ENCODE peak calls at places on chromosomes 4 and X, in eight cellular contexts. One of them, this sample, is unnamed.
A peak's percentile ranks its signal among the peaks of the same experiment; 100 is the strongest.

GRCh38 chr4:129327637-129328036 is 231.7 kb downstream of the C4orf33 start:
- DNase-seq in foreskin fibroblast: no peak
- DNase-seq in WERI-Rb-1: no peak
- DNase-seq in ovary: no peak
- DNase-seq in pancreas: no peak
- DNase-seq in stomach: no peak
- DNase-seq in sigmoid colon: no peak
- DNase-seq in lower lobe of right lung: no peak
- DNase-seq in this sample: no peak

GRCh38 chrX:50813843-50814661 is at the start of gene SHROOM4:
- DNase-seq in sigmoid colon: peak; percentile 67
- DNase-seq in stomach: peak; percentile 28
- DNase-seq in foreskin fibroblast: no peak
- DNase-seq in pancreas: no peak
- DNase-seq in ovary: peak; percentile 40
- DNase-seq in lower lobe of right lung: peak; percentile 66
- DNase-seq in WERI-Rb-1: no peak
- DNase-seq in this sample: no peak

GRCh38 chr4:174172274-174172673 is 111.2 kb downstream of the FBXO8 start:
- DNase-seq in WERI-Rb-1: no peak
- DNase-seq in pancreas: no peak
- DNase-seq in sigmoid colon: no peak
- DNase-seq in foreskin fibroblast: no peak
- DNase-seq in stomach: no peak
- DNase-seq in lower lobe of right lung: no peak
- DNase-seq in ovary: no peak
- DNase-seq in this sample: no peak

GRCh38 chrX:103310592-103311400 is at the start of gene BEX2:
- DNase-seq in stomach: peak; percentile 86
- DNase-seq in WERI-Rb-1: peak; percentile 78
- DNase-seq in foreskin fibroblast: no peak
- DNase-seq in lower lobe of right lung: peak; percentile 84
- DNase-seq in pancreas: peak; percentile 85
- DNase-seq in ovary: peak; percentile 87
- DNase-seq in sigmoid colon: peak; percentile 81
- DNase-seq in this sample: peak; percentile 27

GRCh38 chrX:39874202-39874816 is 223.4 kb downstream of the BCOR start:
- DNase-seq in foreskin fibroblast: no peak
- DNase-seq in lower lobe of right lung: no peak
- DNase-seq in ovary: no peak
- DNase-seq in sigmoid colon: no peak
- DNase-seq in pancreas: no peak
- DNase-seq in WERI-Rb-1: no peak
- DNase-seq in stomach: no peak
- DNase-seq in this sample: no peak

GRCh38 chr4:10026485-10026884 is 5.2 kb upstream of the SLC2A9 start:
- DNase-seq in foreskin fibroblast: no peak
- DNase-seq in lower lobe of right lung: no peak
- DNase-seq in ovary: no peak
- DNase-seq in WERI-Rb-1: no peak
- DNase-seq in stomach: no peak
- DNase-seq in sigmoid colon: peak; percentile 46
- DNase-seq in pancreas: no peak
- DNase-seq in this sample: no peak

GRCh38 chr4:89939994-89940393 is 45.3 kb downstream of the MMRN1 start:
- DNase-seq in lower lobe of right lung: no peak
- DNase-seq in WERI-Rb-1: no peak
- DNase-seq in pancreas: no peak
- DNase-seq in sigmoid colon: no peak
- DNase-seq in foreskin fibroblast: no peak
- DNase-seq in stomach: peak; percentile 37
- DNase-seq in ovary: no peak
- DNase-seq in this sample: no peak

GRCh38 chr4:166886708-166887107 is 347.6 kb downstream of the SPOCK3 start:
- DNase-seq in WERI-Rb-1: no peak
- DNase-seq in lower lobe of right lung: no peak
- DNase-seq in stomach: no peak
- DNase-seq in sigmoid colon: no peak
- DNase-seq in pancreas: no peak
- DNase-seq in ovary: no peak
- DNase-seq in foreskin fibroblast: no peak
- DNase-seq in this sample: no peak

GRCh38 chr4:1473718-1474117 is 67.5 kb upstream of the NKX1-1 start:
- DNase-seq in foreskin fibroblast: no peak
- DNase-seq in sigmoid colon: peak; percentile 50
- DNase-seq in lower lobe of right lung: no peak
- DNase-seq in ovary: no peak
- DNase-seq in stomach: no peak
- DNase-seq in WERI-Rb-1: no peak
- DNase-seq in pancreas: no peak
- DNase-seq in this sample: no peak

GRCh38 chrX:82384401-82384800 is 1123.7 kb upstream of the POU3F4 start:
- DNase-seq in sigmoid colon: no peak
- DNase-seq in stomach: no peak
- DNase-seq in lower lobe of right lung: no peak
- DNase-seq in pancreas: no peak
- DNase-seq in WERI-Rb-1: no peak
- DNase-seq in ovary: no peak
- DNase-seq in foreskin fibroblast: no peak
- DNase-seq in this sample: no peak

GRCh38 chr4:145935253-145936141 is 3.1 kb downstream of the ZNF827 start:
- DNase-seq in foreskin fibroblast: no peak
- DNase-seq in sigmoid colon: no peak
- DNase-seq in ovary: peak; percentile 77
- DNase-seq in stomach: peak; percentile 31
- DNase-seq in WERI-Rb-1: peak; percentile 58
- DNase-seq in pancreas: peak; percentile 35
- DNase-seq in lower lobe of right lung: peak; percentile 44
- DNase-seq in this sample: no peak

GRCh38 chr4:145934434-145935047 is 4.1 kb downstream of the ZNF827 start:
- DNase-seq in ovary: no peak
- DNase-seq in lower lobe of right lung: no peak
- DNase-seq in pancreas: no peak
- DNase-seq in stomach: no peak
- DNase-seq in WERI-Rb-1: peak; percentile 60
- DNase-seq in sigmoid colon: no peak
- DNase-seq in foreskin fibroblast: no peak
- DNase-seq in this sample: no peak

GRCh38 chr4:145937990-145938611 is 522 bp downstream of the ZNF827 start:
- DNase-seq in ovary: peak; percentile 26
- DNase-seq in pancreas: no peak
- DNase-seq in WERI-Rb-1: peak; percentile 32
- DNase-seq in stomach: no peak
- DNase-seq in lower lobe of right lung: no peak
- DNase-seq in foreskin fibroblast: no peak
- DNase-seq in sigmoid colon: no peak
- DNase-seq in this sample: no peak

GRCh38 chr4:145937021-145937861 is 1.4 kb downstream of the ZNF827 start:
- DNase-seq in ovary: peak; percentile 80
- DNase-seq in lower lobe of right lung: peak; percentile 65
- DNase-seq in WERI-Rb-1: peak; percentile 88
- DNase-seq in pancreas: peak; percentile 52
- DNase-seq in stomach: peak; percentile 62
- DNase-seq in foreskin fibroblast: peak; percentile 46
- DNase-seq in sigmoid colon: peak; percentile 85
- DNase-seq in this sample: no peak

GRCh38 chr4:145936142-145937020 is 2.2 kb downstream of the ZNF827 start:
- DNase-seq in ovary: peak; percentile 77
- DNase-seq in WERI-Rb-1: peak; percentile 95
- DNase-seq in sigmoid colon: peak; percentile 85
- DNase-seq in pancreas: peak; percentile 73
- DNase-seq in lower lobe of right lung: peak; percentile 68
- DNase-seq in stomach: peak; percentile 63
- DNase-seq in foreskin fibroblast: peak; percentile 65
- DNase-seq in this sample: no peak
- TF ChIP-seq CTCF in ovary: no peak
- TF ChIP-seq CTCF in WERI-Rb-1: peak; percentile 4
- TF ChIP-seq CTCF in sigmoid colon: peak; percentile 25
- TF ChIP-seq CTCF in pancreas: no peak
- TF ChIP-seq CTCF in lower lobe of right lung: peak; percentile 31
- TF ChIP-seq CTCF in stomach: no peak
- TF ChIP-seq CTCF in foreskin fibroblast: peak; percentile 10
- TF ChIP-seq CTCF in this sample: no peak

DNA sequence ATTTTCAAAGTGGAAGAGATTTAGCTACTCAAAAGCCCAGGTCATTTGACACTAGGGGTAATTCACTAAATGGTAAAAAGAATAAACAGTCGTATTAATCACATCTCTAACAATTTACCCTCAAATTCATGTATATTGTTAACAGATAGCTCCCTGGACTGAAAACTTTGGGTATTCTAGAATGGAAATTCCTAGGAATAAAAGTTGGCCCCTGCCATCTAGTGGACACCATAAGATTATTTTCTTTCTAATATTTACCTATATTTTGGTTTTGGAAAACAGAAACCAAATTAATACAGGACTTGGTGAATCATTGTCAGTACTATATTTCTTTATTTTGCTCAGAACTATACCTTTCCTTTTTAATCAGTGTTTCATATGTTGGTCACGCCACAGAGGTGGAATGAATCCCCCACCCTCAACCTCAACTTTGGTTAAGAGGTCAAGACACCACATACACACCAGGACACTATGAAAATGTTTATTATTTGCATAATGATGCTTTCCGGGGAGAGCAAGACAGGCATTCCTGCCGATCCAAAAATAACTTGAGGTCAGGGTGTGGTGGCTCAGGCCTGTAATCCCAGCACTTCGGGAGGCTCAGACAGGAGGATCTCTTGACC is 96.2 kb upstream of the APOOL start:
- DNase-seq in stomach: no peak
- DNase-seq in pancreas: no peak
- DNase-seq in sigmoid colon: no peak
- DNase-seq in WERI-Rb-1: no peak
- DNase-seq in foreskin fibroblast: no peak
- DNase-seq in ovary: no peak
- DNase-seq in lower lobe of right lung: no peak
- DNase-seq in this sample: no peak
- TF ChIP-seq CTCF in stomach: no peak
- TF ChIP-seq CTCF in pancreas: no peak
- TF ChIP-seq CTCF in sigmoid colon: no peak
- TF ChIP-seq CTCF in WERI-Rb-1: no peak
- TF ChIP-seq CTCF in foreskin fibroblast: peak; percentile 6
- TF ChIP-seq CTCF in ovary: no peak
- TF ChIP-seq CTCF in lower lobe of right lung: no peak
- TF ChIP-seq CTCF in this sample: no peak

GRCh38 chr4:180665994-180666818 is 1577.0 kb upstream of the TENM3 start:
- DNase-seq in lower lobe of right lung: no peak
- DNase-seq in sigmoid colon: no peak
- DNase-seq in foreskin fibroblast: no peak
- DNase-seq in stomach: no peak
- DNase-seq in pancreas: no peak
- DNase-seq in ovary: no peak
- DNase-seq in WERI-Rb-1: peak; percentile 64
- DNase-seq in this sample: no peak

GRCh38 chr4:180669637-180670036 is 1573.6 kb upstream of the TENM3 start:
- DNase-seq in stomach: no peak
- DNase-seq in WERI-Rb-1: no peak
- DNase-seq in ovary: no peak
- DNase-seq in foreskin fibroblast: no peak
- DNase-seq in lower lobe of right lung: no peak
- DNase-seq in pancreas: no peak
- DNase-seq in sigmoid colon: no peak
- DNase-seq in this sample: no peak

GRCh38 chr4:180665481-180665880 is 1577.7 kb upstream of the TENM3 start:
- DNase-seq in pancreas: no peak
- DNase-seq in ovary: no peak
- DNase-seq in stomach: no peak
- DNase-seq in WERI-Rb-1: no peak
- DNase-seq in sigmoid colon: no peak
- DNase-seq in foreskin fibroblast: no peak
- DNase-seq in lower lobe of right lung: no peak
- DNase-seq in this sample: no peak

GRCh38 chr4:180668732-180669131 is 1574.5 kb upstream of the TENM3 start:
- DNase-seq in pancreas: no peak
- DNase-seq in foreskin fibroblast: no peak
- DNase-seq in ovary: no peak
- DNase-seq in sigmoid colon: no peak
- DNase-seq in stomach: no peak
- DNase-seq in WERI-Rb-1: no peak
- DNase-seq in lower lobe of right lung: no peak
- DNase-seq in this sample: no peak

DNA sequence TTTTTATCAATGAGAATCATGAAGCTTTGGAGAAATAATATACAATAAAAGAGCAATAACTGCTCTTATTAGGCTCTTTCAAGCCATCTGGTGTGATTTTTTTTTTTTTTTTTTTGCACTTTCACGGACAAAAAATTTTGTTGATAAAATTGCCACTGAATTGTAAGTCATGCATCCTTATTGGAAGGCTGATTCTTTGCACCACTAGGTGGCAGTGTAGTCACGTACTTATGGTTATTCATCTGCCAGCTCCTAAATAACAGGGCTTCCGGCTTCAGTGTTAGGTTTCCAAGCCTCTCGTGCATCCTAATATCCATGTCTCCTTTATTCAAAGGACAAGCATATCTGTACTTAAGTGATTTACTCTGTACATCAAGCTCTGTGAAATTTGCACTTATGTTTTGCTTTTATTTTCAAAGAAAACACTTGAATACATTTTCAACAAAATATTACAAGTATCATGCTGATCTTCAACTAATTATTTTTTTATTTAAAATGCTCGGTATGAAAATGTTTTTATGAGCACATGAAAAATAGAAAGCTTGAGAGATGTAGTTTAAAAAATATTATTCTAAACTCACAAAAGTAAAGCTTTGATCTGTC is 1578.3 kb upstream of the TENM3 start:
- DNase-seq in sigmoid colon: peak; percentile 72
- DNase-seq in ovary: peak; percentile 41
- DNase-seq in lower lobe of right lung: no peak
- DNase-seq in foreskin fibroblast: peak; percentile 14
- DNase-seq in pancreas: peak; percentile 49
- DNase-seq in WERI-Rb-1: peak; percentile 85
- DNase-seq in stomach: peak; percentile 66
- DNase-seq in this sample: no peak
- TF ChIP-seq CTCF in sigmoid colon: peak; percentile 58
- TF ChIP-seq CTCF in ovary: no peak
- TF ChIP-seq CTCF in lower lobe of right lung: peak; percentile 80
- TF ChIP-seq CTCF in foreskin fibroblast: peak; percentile 69
- TF ChIP-seq CTCF in pancreas: peak; percentile 76
- TF ChIP-seq CTCF in WERI-Rb-1: peak; percentile 73
- TF ChIP-seq CTCF in stomach: peak; percentile 56
- TF ChIP-seq CTCF in this sample: peak; percentile 81

DNA sequence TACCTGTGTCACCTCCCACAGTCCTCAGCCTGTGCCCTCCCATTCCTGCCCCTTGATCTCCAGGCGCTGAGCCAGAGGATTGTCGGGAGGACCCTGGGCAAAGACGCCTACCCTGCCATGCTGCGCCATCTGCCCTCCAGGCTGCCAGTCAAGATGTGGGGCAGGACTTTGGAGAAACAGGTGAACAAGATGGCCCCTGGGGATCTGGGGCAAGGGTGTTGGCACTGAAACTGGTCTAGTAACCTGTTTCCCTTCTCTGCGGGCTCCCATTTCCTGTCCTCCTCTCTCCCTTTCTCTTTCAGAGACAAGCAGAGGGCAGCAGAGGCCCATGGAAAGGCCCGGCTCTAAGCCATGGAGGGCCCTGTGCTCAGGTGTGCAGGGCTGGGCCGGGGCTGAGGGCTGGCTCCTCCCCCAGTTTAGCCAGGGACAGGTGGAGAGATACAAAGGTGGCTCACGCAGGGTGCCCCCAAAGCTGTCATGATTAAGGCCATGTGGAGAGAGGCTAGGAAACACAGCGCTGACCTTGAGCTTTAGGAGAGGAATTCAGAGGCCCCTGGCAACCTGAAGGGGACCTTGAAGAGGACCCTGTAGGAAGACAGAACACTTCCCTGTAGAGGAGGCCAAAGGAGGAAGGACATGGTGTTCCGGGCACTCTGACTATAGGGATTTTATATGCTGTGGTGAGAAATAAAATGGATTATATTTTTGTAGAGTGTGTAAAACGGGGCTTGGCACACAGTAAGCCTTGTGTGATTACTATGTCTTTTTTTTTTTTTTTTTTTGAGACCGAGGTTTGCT is at the start of gene GLOD5:
- DNase-seq in ovary: no peak
- DNase-seq in pancreas: peak; percentile 67
- DNase-seq in stomach: peak; percentile 74
- DNase-seq in lower lobe of right lung: peak; percentile 72
- DNase-seq in sigmoid colon: no peak
- DNase-seq in WERI-Rb-1: peak; percentile 63
- DNase-seq in foreskin fibroblast: no peak
- DNase-seq in this sample: no peak
- TF ChIP-seq CTCF in ovary: no peak
- TF ChIP-seq CTCF in pancreas: no peak
- TF ChIP-seq CTCF in stomach: peak; percentile 13
- TF ChIP-seq CTCF in lower lobe of right lung: no peak
- TF ChIP-seq CTCF in sigmoid colon: no peak
- TF ChIP-seq CTCF in WERI-Rb-1: peak; percentile 59
- TF ChIP-seq CTCF in foreskin fibroblast: no peak
- TF ChIP-seq CTCF in this sample: peak; percentile 25